ENCODE peak calls at places on chromosomes 2 and 18, in nine cellular contexts. T is HCT116, B is IMR-90, Z is A549, Y is transverse colon, E is tibial nerve, J is spleen, V is heart left ventricle, M is ovary. A is an unnamed sample.

GRCh38 chr2:149872041-149872440 is 284.5 kb upstream of the MMADHC start:
- DNase-seq in T (no peak), B (no peak), Z (no peak), Y (no peak), E (no peak), J (no peak), V (no peak), M (no peak), A (no peak)

GRCh38 chr2:38700113-38700780 is 34.3 kb downstream of the GALM start:
- DNase-seq in T (no peak), B (no peak), Z (no peak), Y (no peak), E (no peak), J (no peak), V (no peak), M (no peak), A (no peak)

GRCh38 chr2:28691774-28692281 is 59.8 kb upstream of the PPP1CB start:
- DNase-seq in T (no peak), B (peak), Z (peak), Y (peak), E (no peak), J (no peak), V (peak), M (peak), A (no peak)

GRCh38 chr2:122340246-122340645 is 584.8 kb downstream of the TSN start:
- DNase-seq in T (no peak), B (no peak), Z (no peak), Y (no peak), E (no peak), J (no peak), V (no peak), M (no peak), A (no peak)

GRCh38 chr2:63841254-63842022 is at the start of gene UGP2:
- DNase-seq in T (peak), B (peak), Z (peak), Y (peak), E (peak), J (peak), V (peak), M (peak), A (peak)

GRCh38 chr18:13539050-13539449 is 187.3 kb downstream of the FAM210A start:
- DNase-seq in T (no peak), B (no peak), Z (peak), Y (peak), E (no peak), J (no peak), V (no peak), M (no peak), A (no peak)

GRCh38 chr2:202680512-202680911 is 45.7 kb downstream of the FAM117B start:
- DNase-seq in T (no peak), B (no peak), Z (no peak), Y (no peak), E (no peak), J (no peak), V (no peak), M (no peak), A (no peak)

GRCh38 chr2:227415538-227416424 is 28.0 kb upstream of the SCYGR1 start:
- DNase-seq in T (no peak), B (peak), Z (peak), Y (no peak), E (no peak), J (peak), V (peak), M (peak), A (peak)

GRCh38 chr2:233469261-233470006 is 97.1 kb downstream of the USP40 start:
- DNase-seq in T (no peak), B (no peak), Z (no peak), Y (peak), E (peak), J (no peak), V (peak), M (peak), A (peak)

GRCh38 chr2:15967415-15968279 is 27.3 kb downstream of the MYCN start:
- DNase-seq in T (no peak), B (no peak), Z (no peak), Y (no peak), E (no peak), J (no peak), V (no peak), M (no peak), A (no peak)

GRCh38 chr2:230909841-230910545 is 15.0 kb downstream of the GPR55 start:
- DNase-seq in T (no peak), B (no peak), Z (no peak), Y (peak), E (no peak), J (peak), V (no peak), M (no peak), A (no peak)

GRCh38 chr2:108884629-108885028 is 98.1 kb downstream of the CCDC138 start:
- DNase-seq in T (no peak), B (no peak), Z (no peak), Y (no peak), E (no peak), J (no peak), V (no peak), M (no peak), A (no peak)

GRCh38 chr2:15628899-15629855 is 37.5 kb downstream of the DDX1 start:
- DNase-seq in T (no peak), B (no peak), Z (no peak), Y (no peak), E (no peak), J (no peak), V (no peak), M (no peak), A (no peak)

GRCh38 chr2:94956797-94957391 is 68.6 kb upstream of the MAL start:
- DNase-seq in T (peak), B (peak), Z (peak), Y (peak), E (no peak), J (no peak), V (no peak), M (no peak), A (no peak)

GRCh38 chr2:95267458-95268207 is 6.6 kb upstream of the PROM2 start:
- DNase-seq in T (no peak), B (peak), Z (no peak), Y (no peak), E (no peak), J (peak), V (no peak), M (no peak), A (no peak)

GRCh38 chr2:100470898-100471514 is 724 bp downstream of the NMS start:
- DNase-seq in T (no peak), B (peak), Z (no peak), Y (no peak), E (no peak), J (no peak), V (no peak), M (peak), A (peak)

GRCh38 chr18:4405965-4406364 is 49.1 kb downstream of the DLGAP1 start:
- DNase-seq in T (no peak), B (no peak), Z (peak), Y (no peak), E (no peak), J (no peak), V (no peak), M (no peak), A (no peak)

GRCh38 chr2:48169066-48169724 is 262.9 kb upstream of the FBXO11 start:
- DNase-seq in T (no peak), B (no peak), Z (no peak), Y (no peak), E (no peak), J (no peak), V (no peak), M (no peak), A (no peak)

GRCh38 chr2:175063741-175064140 is 58.6 kb upstream of the CHN1 start:
- DNase-seq in T (no peak), B (peak), Z (no peak), Y (no peak), E (no peak), J (no peak), V (no peak), M (no peak), A (no peak)

GRCh38 chr2:66000888-66001287 is 434.0 kb upstream of the MEIS1 start:
- DNase-seq in T (no peak), B (no peak), Z (no peak), Y (no peak), E (no peak), J (no peak), V (no peak), M (no peak), A (no peak)

GRCh38 chr2:45855374-45855773 is 203.9 kb downstream of the PRKCE start:
- DNase-seq in T (no peak), B (peak), Z (no peak), Y (no peak), E (no peak), J (no peak), V (no peak), M (peak), A (no peak)

GRCh38 chr2:69961496-69961895 is at the start of gene ASPRV1:
- DNase-seq in T (no peak), B (no peak), Z (no peak), Y (no peak), E (no peak), J (no peak), V (no peak), M (no peak), A (no peak)

GRCh38 chr2:69965756-69966447 is 4.5 kb upstream of the ASPRV1 start:
- DNase-seq in T (no peak), B (no peak), Z (no peak), Y (no peak), E (no peak), J (no peak), V (no peak), M (no peak), A (no peak)

GRCh38 chr2:69966496-69966895 is 5.1 kb upstream of the ASPRV1 start:
- DNase-seq in T (no peak), B (no peak), Z (no peak), Y (no peak), E (no peak), J (no peak), V (no peak), M (no peak), A (no peak)

GRCh38 chr2:69962986-69963730 is 1.7 kb upstream of the ASPRV1 start:
- DNase-seq in T (no peak), B (no peak), Z (no peak), Y (no peak), E (no peak), J (no peak), V (no peak), M (no peak), A (no peak)

DNA sequence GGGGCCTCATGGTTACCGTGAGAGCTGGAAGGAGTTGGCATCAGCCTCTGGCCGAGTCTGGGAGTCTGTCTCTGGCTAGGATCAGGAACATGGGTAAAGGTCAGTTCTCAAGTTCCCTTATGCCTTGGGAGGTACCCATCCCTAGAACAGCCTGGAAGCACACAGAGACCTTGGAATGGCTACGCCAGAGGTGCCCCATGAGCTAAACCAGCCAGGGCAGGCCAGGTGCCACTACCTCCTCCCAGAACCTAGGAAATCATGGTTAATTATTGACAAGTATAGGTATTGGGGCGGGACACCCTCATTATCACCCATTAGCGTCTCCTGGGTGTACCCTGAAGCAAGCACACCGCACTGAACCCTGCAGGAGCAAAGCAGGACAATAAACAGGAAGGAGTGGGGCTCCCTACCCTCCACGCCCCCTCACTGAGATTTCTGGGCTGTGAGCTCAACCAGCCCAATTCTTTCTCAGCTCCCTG is 3.0 kb upstream of the ASPRV1 start:
- DNase-seq in T (no peak), B (no peak), Z (no peak), Y (peak), E (no peak), J (no peak), V (no peak), M (no peak), A (no peak)
- TF ChIP-seq POLR2A in T (no peak), B (no peak), Z (no peak), Y (peak), E (no peak), J (no peak), V (no peak), M (no peak), A (no peak)

GRCh38 chr2:204114294-204114693 is 177.7 kb downstream of the ICOS start:
- DNase-seq in T (no peak), B (no peak), Z (no peak), Y (no peak), E (no peak), J (no peak), V (peak), M (no peak), A (no peak)
- TF ChIP-seq POLR2A in T (no peak), B (no peak), Z (no peak), Y (no peak), E (no peak), J (no peak), V (no peak), M (no peak), A (no peak)

DNA sequence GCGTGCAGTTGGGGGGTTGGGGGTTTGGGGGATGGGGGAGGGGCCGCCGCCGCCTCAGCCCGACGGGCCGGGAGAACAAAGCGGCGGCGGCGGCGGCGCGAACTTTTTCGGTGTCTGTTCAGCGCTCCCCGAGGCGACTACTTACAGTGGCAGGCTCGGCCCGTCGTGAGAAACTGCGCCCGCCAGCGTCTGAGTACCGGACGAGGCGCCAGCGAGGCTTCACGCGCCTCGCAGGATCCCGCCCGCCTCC is 172 bp downstream of the PRKD3 start:
- DNase-seq in T (no peak), B (peak), Z (no peak), Y (peak), E (peak), J (peak), V (peak), M (peak), A (peak)
- TF ChIP-seq POLR2A in T (no peak), B (peak), Z (peak), Y (peak), E (no peak), J (no peak), V (no peak), M (no peak), A (no peak)

DNA sequence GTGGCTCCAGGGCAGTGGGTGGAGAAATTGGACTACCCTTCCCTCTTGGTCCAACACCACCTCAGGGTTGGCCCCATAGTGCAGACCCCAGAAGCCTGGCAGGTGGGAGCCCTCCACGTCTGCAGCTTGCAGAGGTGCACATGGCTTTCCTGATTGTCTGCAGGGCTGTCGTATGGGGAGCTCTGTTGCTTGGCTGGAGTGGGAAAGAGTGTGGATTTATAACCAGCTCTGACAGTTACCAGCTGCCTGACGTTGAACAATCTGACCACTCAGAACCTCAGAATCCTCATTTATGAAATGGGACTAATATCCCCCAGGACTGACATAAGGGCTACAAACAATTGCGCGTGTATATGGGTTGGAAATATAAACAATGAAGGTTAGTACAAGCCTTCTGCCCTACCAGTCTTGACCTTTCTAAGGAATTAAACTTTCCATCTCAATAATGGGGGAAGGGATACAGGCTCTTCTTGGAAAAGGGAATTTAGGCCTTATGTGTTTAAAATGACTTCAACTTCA is 13.9 kb upstream of the PXDN start:
- DNase-seq in T (no peak), B (peak), Z (no peak), Y (no peak), E (no peak), J (peak), V (no peak), M (no peak), A (no peak)
- TF ChIP-seq POLR2A in T (no peak), B (no peak), Z (no peak), Y (no peak), E (no peak), J (no peak), V (no peak), M (no peak), A (no peak)

GRCh38 chr18:22084547-22084946 is 84.8 kb upstream of the GATA6 start:
- DNase-seq in T (no peak), B (no peak), Z (no peak), Y (peak), E (no peak), J (no peak), V (peak), M (no peak), A (no peak)
- TF ChIP-seq POLR2A in T (no peak), B (no peak), Z (no peak), Y (peak), E (no peak), J (no peak), V (no peak), M (no peak), A (no peak)

DNA sequence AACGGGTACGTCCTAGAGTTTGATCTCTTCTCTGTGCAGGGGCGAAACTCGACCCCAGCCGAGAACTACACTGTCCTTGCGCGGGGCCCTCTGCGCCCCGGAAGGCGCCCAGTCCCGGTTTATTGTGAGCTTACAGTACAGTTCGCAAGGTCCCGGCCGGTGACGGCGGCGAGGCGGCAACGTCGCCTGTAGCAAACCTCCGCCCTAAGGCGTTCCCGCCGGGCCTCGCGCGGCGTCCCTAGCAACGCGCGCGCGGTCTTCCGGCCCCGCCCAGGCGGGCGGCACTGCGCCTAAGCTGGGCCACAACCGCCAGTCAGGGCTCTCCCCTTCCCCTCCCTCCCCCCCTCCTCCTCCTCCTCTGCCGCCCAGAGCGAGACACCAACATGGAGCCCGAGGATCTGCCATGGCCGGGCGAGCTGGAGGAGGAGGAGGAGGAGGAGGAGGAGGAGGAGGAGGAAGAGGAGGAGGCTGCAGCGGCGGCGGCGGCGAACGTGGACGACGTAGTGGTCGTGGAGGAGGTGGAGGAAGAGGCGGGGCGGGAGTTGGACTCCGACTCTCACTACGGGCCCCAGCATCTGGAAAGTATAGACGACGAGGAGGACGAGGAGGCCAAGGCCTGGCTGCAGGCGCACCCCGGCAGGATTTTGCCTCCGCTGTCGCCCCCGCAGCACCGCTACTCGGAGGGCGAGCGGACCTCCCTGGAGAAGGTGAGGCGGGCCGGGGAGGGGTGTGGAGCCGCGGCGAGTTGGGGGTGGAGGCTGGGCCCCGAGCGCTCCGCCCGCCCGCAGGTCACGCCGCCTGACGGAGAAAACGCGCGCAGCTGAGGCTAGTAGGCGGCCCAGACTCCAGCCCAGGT is at the start of gene ALMS1:
- DNase-seq in T (peak), B (peak), Z (peak), Y (peak), E (peak), J (peak), V (peak), M (peak), A (peak)
- TF ChIP-seq POLR2A in T (peak), B (peak), Z (peak), Y (peak), E (peak), J (no peak), V (no peak), M (peak), A (peak)